ENCODE peak calls at places on chromosomes 2 and 18, in five cellular contexts. N is germinal center; M is activated CD8-positive, alpha-beta memory T cell treated with anti-CD3 and anti-CD28 coated beads for 1 hour; C is T-helper 9 cell; L is NCI-H446 treated with DMSO at 0.1 percent for 48 hours. J is an unnamed sample.

GRCh38 chr18:59604877-59605276 is 92.3 kb downstream of the CCBE1 start:
- DNase-seq in N (no peak), M (no peak), C (no peak), L (no peak), J (no peak)

GRCh38 chr2:134819334-134819733 is 19.1 kb upstream of the ACMSD start:
- DNase-seq in N (no peak), M (no peak), C (no peak), L (no peak), J (no peak)

GRCh38 chr2:67660871-67661270 is 263.7 kb downstream of the ETAA1 start:
- DNase-seq in N (no peak), M (no peak), C (no peak), L (no peak), J (no peak)

GRCh38 chr2:156672569-156673270 is 236.5 kb downstream of the GPD2 start:
- DNase-seq in N (no peak), M (no peak), C (no peak), L (no peak), J (no peak)

GRCh38 chr2:180753809-180754761 is 226.3 kb upstream of the UBE2E3 start:
- DNase-seq in N (no peak), M (no peak), C (no peak), L (no peak), J (no peak)

GRCh38 chr2:152464853-152465470 is 130.0 kb downstream of the FMNL2 start:
- DNase-seq in N (no peak), M (no peak), C (no peak), L (peak), J (no peak)

GRCh38 chr2:190031971-190032623 is 30.4 kb downstream of the MSTN start:
- DNase-seq in N (no peak), M (no peak), C (no peak), L (no peak), J (no peak)

GRCh38 chr2:175926272-175926671 is 75.8 kb downstream of the LNPK start:
- DNase-seq in N (no peak), M (no peak), C (no peak), L (peak), J (no peak)

GRCh38 chr2:69177063-69177771 is 164.2 kb downstream of the ANTXR1 start:
- DNase-seq in N (no peak), M (no peak), C (no peak), L (no peak), J (no peak)

GRCh38 chr18:49672853-49673252 is 111.0 kb downstream of the LIPG start:
- DNase-seq in N (no peak), M (no peak), C (no peak), L (no peak), J (no peak)

GRCh38 chr18:60861575-60861974 is 471.7 kb upstream of the CDH20 start:
- DNase-seq in N (no peak), M (no peak), C (no peak), L (no peak), J (no peak)

GRCh38 chr2:98487806-98488189 is 43.1 kb downstream of the INPP4A start:
- DNase-seq in N (peak), M (no peak), C (peak), L (no peak), J (no peak)

GRCh38 chr2:237459741-237460174 is 27.3 kb upstream of the MLPH start:
- DNase-seq in N (no peak), M (no peak), C (no peak), L (no peak), J (no peak)

GRCh38 chr2:4962419-4962818 is 729.8 kb upstream of the SOX11 start:
- DNase-seq in N (no peak), M (no peak), C (no peak), L (no peak), J (no peak)

GRCh38 chr2:226802573-226802972 is 3.0 kb upstream of the IRS1 start:
- DNase-seq in N (peak), M (no peak), C (no peak), L (peak), J (no peak)

GRCh38 chr2:58558866-58559265 is 317.7 kb upstream of the FANCL start:
- DNase-seq in N (no peak), M (no peak), C (no peak), L (no peak), J (no peak)